ENCODE peak calls at places on chromosomes 12 and 14, in four cellular contexts. W is lower leg skin, I is GM12865, F is cardiac septum. Z is an unnamed sample.
A peak's percentile ranks its signal among the peaks of the same experiment; 100 is the strongest.

GRCh38 chr14:106556665-106557289 is 1030.4 kb downstream of the TMEM121 start:
- DNase-seq in W (no peak), I (peak; percentile 55), F (no peak), Z (no peak)

GRCh38 chr14:68819260-68819691 is 26.4 kb upstream of the ZFP36L1 start:
- DNase-seq in W (no peak), I (no peak), F (no peak), Z (no peak)

GRCh38 chr12:122182887-122183587 is at the start of gene LRRC43:
- DNase-seq in W (no peak), I (no peak), F (peak; percentile 78), Z (peak; percentile 85)

GRCh38 chr12:65501093-65501621 is 222.7 kb downstream of the MSRB3 start:
- DNase-seq in W (no peak), I (no peak), F (peak; percentile 77), Z (no peak)

GRCh38 chr14:91227183-91227628 is 17.3 kb downstream of the GPR68 start:
- DNase-seq in W (no peak), I (no peak), F (no peak), Z (no peak)

GRCh38 chr12:110917961-110918360 is 2.4 kb downstream of the MYL2 start:
- DNase-seq in W (no peak), I (no peak), F (no peak), Z (no peak)

GRCh38 chr14:100035700-100036099 is 29.5 kb upstream of the EVL start:
- DNase-seq in W (no peak), I (no peak), F (no peak), Z (no peak)

GRCh38 chr12:96255077-96255476 is 60.9 kb downstream of the ELK3 start:
- DNase-seq in W (peak; percentile 65), I (no peak), F (no peak), Z (peak; percentile 90)

GRCh38 chr12:108804361-108804949 is 52.9 kb downstream of the SSH1 start:
- DNase-seq in W (no peak), I (no peak), F (no peak), Z (peak; percentile 85)

GRCh38 chr14:23483216-23483854 is 13.8 kb downstream of the NGDN start:
- DNase-seq in W (no peak), I (peak; percentile 25), F (no peak), Z (no peak)

GRCh38 chr14:61927521-61927920 is 165.3 kb downstream of the SNAPC1 start:
- DNase-seq in W (no peak), I (no peak), F (no peak), Z (no peak)

GRCh38 chr12:120314220-120314619 is 12.1 kb downstream of the SIRT4 start:
- DNase-seq in W (no peak), I (no peak), F (no peak), Z (no peak)

GRCh38 chr12:50314629-50315312 is 31.5 kb upstream of the LIMA1 start:
- DNase-seq in W (no peak), I (peak; percentile 49), F (no peak), Z (no peak)

GRCh38 chr14:80213602-80214001 is 2.3 kb upstream of the DIO2 start:
- DNase-seq in W (no peak), I (peak; percentile 46), F (no peak), Z (no peak)